ENCODE peak calls at places on chromosomes 11 and 22, in seven cellular contexts. B, Q, F, R, C, S and G are unnamed samples.

GRCh38 chr22:31284241-31284745 is 8.0 kb downstream of the PIK3IP1 start:
- DNase-seq in B (no peak), Q (no peak), F (no peak), R (no peak), C (no peak), S (no peak), G (no peak)

GRCh38 chr22:47591016-47591415 is 828.6 kb downstream of the TBC1D22A start:
- DNase-seq in B (no peak), Q (peak), F (no peak), R (no peak), C (no peak), S (no peak), G (no peak)

GRCh38 chr11:46336781-46337180 is 10.5 kb upstream of the DGKZ start:
- DNase-seq in B (no peak), Q (no peak), F (no peak), R (no peak), C (no peak), S (peak), G (no peak)

GRCh38 chr11:12157241-12157661 is 46.9 kb downstream of the MICAL2 start:
- DNase-seq in B (no peak), Q (no peak), F (no peak), R (peak), C (no peak), S (peak), G (no peak)

GRCh38 chr22:44211946-44212930 is 31.5 kb downstream of the PARVG start:
- DNase-seq in B (peak), Q (peak), F (no peak), R (no peak), C (no peak), S (peak), G (no peak)

GRCh38 chr11:2914475-2915195 is 14.6 kb downstream of the PHLDA2 start:
- DNase-seq in B (peak), Q (no peak), F (no peak), R (no peak), C (no peak), S (no peak), G (no peak)

GRCh38 chr11:16321148-16321547 is 35.2 kb downstream of the SOX6 start:
- DNase-seq in B (no peak), Q (no peak), F (no peak), R (peak), C (no peak), S (no peak), G (no peak)

GRCh38 chr11:31030375-31030774 is 339.2 kb downstream of the DCDC1 start:
- DNase-seq in B (no peak), Q (no peak), F (no peak), R (no peak), C (no peak), S (no peak), G (no peak)

GRCh38 chr22:29524440-29525191 is 28.9 kb downstream of the THOC5 start:
- DNase-seq in B (peak), Q (peak), F (no peak), R (peak), C (peak), S (peak), G (peak)

GRCh38 chr11:64759131-64759721 is 548 bp downstream of the PYGM start:
- DNase-seq in B (peak), Q (no peak), F (no peak), R (no peak), C (no peak), S (no peak), G (no peak)